ENCODE peak calls at places on chromosomes 1 and 21, in seven cellular contexts. One of them, this sample, is unnamed.

GRCh38 chr1:205813755-205814058 is 709 bp upstream of the SLC41A1 start:
- DNase-seq in RPMI8226: no peak
- DNase-seq in cardiac muscle cell: no peak
- DNase-seq in activated T-helper 9 cell treated with anti-CD3 and anti-CD28 coated beads, Interleukin-2, amount 50 U/mL, for 16 hours: peak; percentile 17
- DNase-seq in foreskin fibroblast: no peak
- DNase-seq in stimulated activated CD8-positive, alpha-beta memory T cell treated with anti-CD3 and anti-CD28 coated beads, Interleukin-4, amount 100 ng/mL, for 1 hour: no peak
- DNase-seq in ovary: no peak
- DNase-seq in this sample: peak; percentile 56

GRCh38 chr21:23101111-23101510 is 2102.9 kb downstream of the NCAM2 start:
- DNase-seq in RPMI8226: no peak
- DNase-seq in cardiac muscle cell: no peak
- DNase-seq in activated T-helper 9 cell treated with anti-CD3 and anti-CD28 coated beads, Interleukin-2, amount 50 U/mL, for 16 hours: no peak
- DNase-seq in foreskin fibroblast: no peak
- DNase-seq in stimulated activated CD8-positive, alpha-beta memory T cell treated with anti-CD3 and anti-CD28 coated beads, Interleukin-4, amount 100 ng/mL, for 1 hour: no peak
- DNase-seq in ovary: no peak
- DNase-seq in this sample: no peak

GRCh38 chr21:43609501-43610340 is 49.6 kb downstream of the HSF2BP start:
- DNase-seq in RPMI8226: peak; percentile 57
- DNase-seq in cardiac muscle cell: peak; percentile 85
- DNase-seq in activated T-helper 9 cell treated with anti-CD3 and anti-CD28 coated beads, Interleukin-2, amount 50 U/mL, for 16 hours: no peak
- DNase-seq in foreskin fibroblast: peak; percentile 60
- DNase-seq in stimulated activated CD8-positive, alpha-beta memory T cell treated with anti-CD3 and anti-CD28 coated beads, Interleukin-4, amount 100 ng/mL, for 1 hour: no peak
- DNase-seq in ovary: peak; percentile 40
- DNase-seq in this sample: peak; percentile 82

GRCh38 chr1:59393211-59394180 is 96.6 kb downstream of the FGGY start:
- DNase-seq in RPMI8226: no peak
- DNase-seq in cardiac muscle cell: peak; percentile 91
- DNase-seq in activated T-helper 9 cell treated with anti-CD3 and anti-CD28 coated beads, Interleukin-2, amount 50 U/mL, for 16 hours: no peak
- DNase-seq in foreskin fibroblast: peak; percentile 82
- DNase-seq in stimulated activated CD8-positive, alpha-beta memory T cell treated with anti-CD3 and anti-CD28 coated beads, Interleukin-4, amount 100 ng/mL, for 1 hour: no peak
- DNase-seq in ovary: peak; percentile 89
- DNase-seq in this sample: peak; percentile 96

GRCh38 chr1:16913866-16914662 is 7.7 kb upstream of the CROCC start:
- DNase-seq in RPMI8226: peak; percentile 97
- DNase-seq in cardiac muscle cell: peak; percentile 99
- DNase-seq in activated T-helper 9 cell treated with anti-CD3 and anti-CD28 coated beads, Interleukin-2, amount 50 U/mL, for 16 hours: peak; percentile 92
- DNase-seq in foreskin fibroblast: peak; percentile 98
- DNase-seq in stimulated activated CD8-positive, alpha-beta memory T cell treated with anti-CD3 and anti-CD28 coated beads, Interleukin-4, amount 100 ng/mL, for 1 hour: peak; percentile 91
- DNase-seq in ovary: peak; percentile 92
- DNase-seq in this sample: peak; percentile 90

GRCh38 chr1:15096293-15096692 is 57.3 kb upstream of the TMEM51 start:
- DNase-seq in RPMI8226: no peak
- DNase-seq in cardiac muscle cell: no peak
- DNase-seq in activated T-helper 9 cell treated with anti-CD3 and anti-CD28 coated beads, Interleukin-2, amount 50 U/mL, for 16 hours: no peak
- DNase-seq in foreskin fibroblast: no peak
- DNase-seq in stimulated activated CD8-positive, alpha-beta memory T cell treated with anti-CD3 and anti-CD28 coated beads, Interleukin-4, amount 100 ng/mL, for 1 hour: no peak
- DNase-seq in ovary: no peak
- DNase-seq in this sample: no peak

GRCh38 chr21:41635874-41636273 is 127.9 kb upstream of the TMPRSS2 start:
- DNase-seq in RPMI8226: no peak
- DNase-seq in cardiac muscle cell: no peak
- DNase-seq in activated T-helper 9 cell treated with anti-CD3 and anti-CD28 coated beads, Interleukin-2, amount 50 U/mL, for 16 hours: no peak
- DNase-seq in foreskin fibroblast: no peak
- DNase-seq in stimulated activated CD8-positive, alpha-beta memory T cell treated with anti-CD3 and anti-CD28 coated beads, Interleukin-4, amount 100 ng/mL, for 1 hour: no peak
- DNase-seq in ovary: no peak
- DNase-seq in this sample: no peak

GRCh38 chr1:119982006-119982405 is 85.7 kb upstream of the ADAM30 start:
- DNase-seq in RPMI8226: no peak
- DNase-seq in cardiac muscle cell: peak; percentile 70
- DNase-seq in activated T-helper 9 cell treated with anti-CD3 and anti-CD28 coated beads, Interleukin-2, amount 50 U/mL, for 16 hours: no peak
- DNase-seq in foreskin fibroblast: peak; percentile 46
- DNase-seq in stimulated activated CD8-positive, alpha-beta memory T cell treated with anti-CD3 and anti-CD28 coated beads, Interleukin-4, amount 100 ng/mL, for 1 hour: no peak
- DNase-seq in ovary: peak; percentile 21
- DNase-seq in this sample: peak; percentile 91

GRCh38 chr1:15741183-15741850 is 982 bp upstream of the TMEM82 start:
- DNase-seq in RPMI8226: peak; percentile 91
- DNase-seq in cardiac muscle cell: peak; percentile 80
- DNase-seq in activated T-helper 9 cell treated with anti-CD3 and anti-CD28 coated beads, Interleukin-2, amount 50 U/mL, for 16 hours: peak; percentile 37
- DNase-seq in foreskin fibroblast: peak; percentile 84
- DNase-seq in stimulated activated CD8-positive, alpha-beta memory T cell treated with anti-CD3 and anti-CD28 coated beads, Interleukin-4, amount 100 ng/mL, for 1 hour: peak; percentile 32
- DNase-seq in ovary: peak; percentile 82
- DNase-seq in this sample: peak; percentile 48

GRCh38 chr21:34054259-34054658 is 19.1 kb upstream of the MRPS6 start:
- DNase-seq in RPMI8226: no peak
- DNase-seq in cardiac muscle cell: no peak
- DNase-seq in activated T-helper 9 cell treated with anti-CD3 and anti-CD28 coated beads, Interleukin-2, amount 50 U/mL, for 16 hours: no peak
- DNase-seq in foreskin fibroblast: no peak
- DNase-seq in stimulated activated CD8-positive, alpha-beta memory T cell treated with anti-CD3 and anti-CD28 coated beads, Interleukin-4, amount 100 ng/mL, for 1 hour: no peak
- DNase-seq in ovary: no peak
- DNase-seq in this sample: no peak

GRCh38 chr1:212760126-212760823 is 31.3 kb downstream of the NSL1 start:
- DNase-seq in RPMI8226: peak; percentile 65
- DNase-seq in cardiac muscle cell: peak; percentile 31
- DNase-seq in activated T-helper 9 cell treated with anti-CD3 and anti-CD28 coated beads, Interleukin-2, amount 50 U/mL, for 16 hours: peak; percentile 35
- DNase-seq in foreskin fibroblast: no peak
- DNase-seq in stimulated activated CD8-positive, alpha-beta memory T cell treated with anti-CD3 and anti-CD28 coated beads, Interleukin-4, amount 100 ng/mL, for 1 hour: no peak
- DNase-seq in ovary: no peak
- DNase-seq in this sample: no peak

GRCh38 chr1:235415008-235415904 is 48.0 kb downstream of the TBCE start:
- DNase-seq in RPMI8226: peak; percentile 80
- DNase-seq in cardiac muscle cell: peak; percentile 88
- DNase-seq in activated T-helper 9 cell treated with anti-CD3 and anti-CD28 coated beads, Interleukin-2, amount 50 U/mL, for 16 hours: peak; percentile 42
- DNase-seq in foreskin fibroblast: peak; percentile 87
- DNase-seq in stimulated activated CD8-positive, alpha-beta memory T cell treated with anti-CD3 and anti-CD28 coated beads, Interleukin-4, amount 100 ng/mL, for 1 hour: peak; percentile 44
- DNase-seq in ovary: peak; percentile 37
- DNase-seq in this sample: peak; percentile 71

GRCh38 chr1:58440696-58441095 is 105.8 kb downstream of the OMA1 start:
- DNase-seq in RPMI8226: no peak
- DNase-seq in cardiac muscle cell: no peak
- DNase-seq in activated T-helper 9 cell treated with anti-CD3 and anti-CD28 coated beads, Interleukin-2, amount 50 U/mL, for 16 hours: no peak
- DNase-seq in foreskin fibroblast: no peak
- DNase-seq in stimulated activated CD8-positive, alpha-beta memory T cell treated with anti-CD3 and anti-CD28 coated beads, Interleukin-4, amount 100 ng/mL, for 1 hour: no peak
- DNase-seq in ovary: no peak
- DNase-seq in this sample: peak; percentile 48

GRCh38 chr1:31299365-31299764 is 2.5 kb downstream of the ZCCHC17 start:
- DNase-seq in RPMI8226: no peak
- DNase-seq in cardiac muscle cell: peak; percentile 2
- DNase-seq in activated T-helper 9 cell treated with anti-CD3 and anti-CD28 coated beads, Interleukin-2, amount 50 U/mL, for 16 hours: no peak
- DNase-seq in foreskin fibroblast: peak; percentile 55
- DNase-seq in stimulated activated CD8-positive, alpha-beta memory T cell treated with anti-CD3 and anti-CD28 coated beads, Interleukin-4, amount 100 ng/mL, for 1 hour: no peak
- DNase-seq in ovary: no peak
- DNase-seq in this sample: peak; percentile 6

GRCh38 chr1:222919478-222919865 is 104.6 kb downstream of the DISP1 start:
- DNase-seq in RPMI8226: no peak
- DNase-seq in cardiac muscle cell: no peak
- DNase-seq in activated T-helper 9 cell treated with anti-CD3 and anti-CD28 coated beads, Interleukin-2, amount 50 U/mL, for 16 hours: no peak
- DNase-seq in foreskin fibroblast: no peak
- DNase-seq in stimulated activated CD8-positive, alpha-beta memory T cell treated with anti-CD3 and anti-CD28 coated beads, Interleukin-4, amount 100 ng/mL, for 1 hour: no peak
- DNase-seq in ovary: no peak
- DNase-seq in this sample: peak; percentile 85

GRCh38 chr1:236058141-236058626 is 6.7 kb downstream of the NID1 start:
- DNase-seq in RPMI8226: no peak
- DNase-seq in cardiac muscle cell: peak; percentile 44
- DNase-seq in activated T-helper 9 cell treated with anti-CD3 and anti-CD28 coated beads, Interleukin-2, amount 50 U/mL, for 16 hours: no peak
- DNase-seq in foreskin fibroblast: peak; percentile 89
- DNase-seq in stimulated activated CD8-positive, alpha-beta memory T cell treated with anti-CD3 and anti-CD28 coated beads, Interleukin-4, amount 100 ng/mL, for 1 hour: no peak
- DNase-seq in ovary: no peak
- DNase-seq in this sample: peak; percentile 30

GRCh38 chr1:29424266-29424665 is 187.9 kb downstream of the PTPRU start:
- DNase-seq in RPMI8226: no peak
- DNase-seq in cardiac muscle cell: no peak
- DNase-seq in activated T-helper 9 cell treated with anti-CD3 and anti-CD28 coated beads, Interleukin-2, amount 50 U/mL, for 16 hours: no peak
- DNase-seq in foreskin fibroblast: no peak
- DNase-seq in stimulated activated CD8-positive, alpha-beta memory T cell treated with anti-CD3 and anti-CD28 coated beads, Interleukin-4, amount 100 ng/mL, for 1 hour: no peak
- DNase-seq in ovary: no peak
- DNase-seq in this sample: no peak

GRCh38 chr1:162228586-162228985 is 148.1 kb downstream of the SPATA46 start:
- DNase-seq in RPMI8226: no peak
- DNase-seq in cardiac muscle cell: no peak
- DNase-seq in activated T-helper 9 cell treated with anti-CD3 and anti-CD28 coated beads, Interleukin-2, amount 50 U/mL, for 16 hours: no peak
- DNase-seq in foreskin fibroblast: no peak
- DNase-seq in stimulated activated CD8-positive, alpha-beta memory T cell treated with anti-CD3 and anti-CD28 coated beads, Interleukin-4, amount 100 ng/mL, for 1 hour: no peak
- DNase-seq in ovary: no peak
- DNase-seq in this sample: no peak

GRCh38 chr1:198499588-198499987 is 40.9 kb downstream of the ATP6V1G3 start:
- DNase-seq in RPMI8226: no peak
- DNase-seq in cardiac muscle cell: peak; percentile 8
- DNase-seq in activated T-helper 9 cell treated with anti-CD3 and anti-CD28 coated beads, Interleukin-2, amount 50 U/mL, for 16 hours: no peak
- DNase-seq in foreskin fibroblast: no peak
- DNase-seq in stimulated activated CD8-positive, alpha-beta memory T cell treated with anti-CD3 and anti-CD28 coated beads, Interleukin-4, amount 100 ng/mL, for 1 hour: no peak
- DNase-seq in ovary: no peak
- DNase-seq in this sample: peak; percentile 86

GRCh38 chr1:3032371-3032862 is 11.2 kb downstream of the ACTRT2 start:
- DNase-seq in RPMI8226: no peak
- DNase-seq in cardiac muscle cell: no peak
- DNase-seq in activated T-helper 9 cell treated with anti-CD3 and anti-CD28 coated beads, Interleukin-2, amount 50 U/mL, for 16 hours: no peak
- DNase-seq in foreskin fibroblast: no peak
- DNase-seq in stimulated activated CD8-positive, alpha-beta memory T cell treated with anti-CD3 and anti-CD28 coated beads, Interleukin-4, amount 100 ng/mL, for 1 hour: no peak
- DNase-seq in ovary: no peak
- DNase-seq in this sample: no peak

GRCh38 chr1:216600730-216601426 is 122.4 kb downstream of the ESRRG start:
- DNase-seq in RPMI8226: peak; percentile 11
- DNase-seq in cardiac muscle cell: peak; percentile 84
- DNase-seq in activated T-helper 9 cell treated with anti-CD3 and anti-CD28 coated beads, Interleukin-2, amount 50 U/mL, for 16 hours: no peak
- DNase-seq in foreskin fibroblast: peak; percentile 91
- DNase-seq in stimulated activated CD8-positive, alpha-beta memory T cell treated with anti-CD3 and anti-CD28 coated beads, Interleukin-4, amount 100 ng/mL, for 1 hour: no peak
- DNase-seq in ovary: peak; percentile 62
- DNase-seq in this sample: peak; percentile 87

GRCh38 chr1:32028746-32029145 is 15.1 kb downstream of the KHDRBS1 start:
- DNase-seq in RPMI8226: no peak
- DNase-seq in cardiac muscle cell: no peak
- DNase-seq in activated T-helper 9 cell treated with anti-CD3 and anti-CD28 coated beads, Interleukin-2, amount 50 U/mL, for 16 hours: no peak
- DNase-seq in foreskin fibroblast: peak; percentile 49
- DNase-seq in stimulated activated CD8-positive, alpha-beta memory T cell treated with anti-CD3 and anti-CD28 coated beads, Interleukin-4, amount 100 ng/mL, for 1 hour: no peak
- DNase-seq in ovary: no peak
- DNase-seq in this sample: peak; percentile 36

GRCh38 chr1:192522673-192523072 is 52.9 kb upstream of the RGS1 start:
- DNase-seq in RPMI8226: no peak
- DNase-seq in cardiac muscle cell: no peak
- DNase-seq in activated T-helper 9 cell treated with anti-CD3 and anti-CD28 coated beads, Interleukin-2, amount 50 U/mL, for 16 hours: no peak
- DNase-seq in foreskin fibroblast: no peak
- DNase-seq in stimulated activated CD8-positive, alpha-beta memory T cell treated with anti-CD3 and anti-CD28 coated beads, Interleukin-4, amount 100 ng/mL, for 1 hour: no peak
- DNase-seq in ovary: no peak
- DNase-seq in this sample: no peak

GRCh38 chr1:221217029-221217428 is 337.8 kb downstream of the HLX start:
- DNase-seq in RPMI8226: no peak
- DNase-seq in cardiac muscle cell: no peak
- DNase-seq in activated T-helper 9 cell treated with anti-CD3 and anti-CD28 coated beads, Interleukin-2, amount 50 U/mL, for 16 hours: no peak
- DNase-seq in foreskin fibroblast: peak; percentile 58
- DNase-seq in stimulated activated CD8-positive, alpha-beta memory T cell treated with anti-CD3 and anti-CD28 coated beads, Interleukin-4, amount 100 ng/mL, for 1 hour: no peak
- DNase-seq in ovary: no peak
- DNase-seq in this sample: no peak

This sample was measured in fibroblast of lung.